ENCODE peak calls at places on chromosome 11, in six cellular contexts. Q, D, M, W, V and A are unnamed samples.

GRCh38 chr11:42311504-42311903 is 852.1 kb upstream of the LRRC4C start:
- DNase-seq in W (no peak), V (no peak), D (no peak), M (no peak), Q (no peak), A (no peak)

GRCh38 chr11:115408036-115408911 is 95.9 kb downstream of the CADM1 start:
- DNase-seq in W (no peak), Q (no peak), D (no peak), M (no peak), V (no peak), A (no peak)

GRCh38 chr11:18203723-18204122 is 31.1 kb downstream of the MRGPRX4 start:
- DNase-seq in W (no peak), V (no peak), D (no peak), Q (no peak), M (no peak), A (no peak)

GRCh38 chr11:27319065-27319464 is 44.0 kb downstream of the CCDC34 start:
- DNase-seq in V (no peak), M (no peak), Q (peak; percentile 52), W (no peak), D (no peak), A (no peak)

GRCh38 chr11:130779943-130780342 is 136.3 kb downstream of the SNX19 start:
- DNase-seq in V (no peak), Q (no peak), M (no peak), W (no peak), D (no peak), A (no peak)

GRCh38 chr11:121225402-121225801 is 67.2 kb upstream of the SC5D start:
- DNase-seq in V (no peak), M (no peak), D (no peak), W (no peak), Q (no peak), A (no peak)

GRCh38 chr11:112225753-112226061 is 521 bp upstream of the PTS start:
- DNase-seq in Q (no peak), M (peak; percentile 79), V (no peak), W (no peak), D (no peak), A (no peak)

GRCh38 chr11:2366271-2366670 is 10.8 kb upstream of the CD81 start:
- DNase-seq in Q (no peak), D (no peak), V (no peak), M (no peak), W (no peak), A (peak; percentile 72)

GRCh38 chr11:58933661-58934060 is 5.6 kb upstream of the GLYATL1 start:
- DNase-seq in V (no peak), D (no peak), W (no peak), Q (no peak), M (no peak), A (no peak)

GRCh38 chr11:134536219-134536618 is 124.2 kb upstream of the B3GAT1 start:
- DNase-seq in M (no peak), Q (no peak), W (no peak), V (peak; percentile 40), D (no peak), A (no peak)

GRCh38 chr11:59611570-59612565 is 3.7 kb downstream of the OSBP start:
- DNase-seq in V (no peak), Q (peak; percentile 13), M (peak; percentile 64), D (no peak), W (peak; percentile 30), A (no peak)

GRCh38 chr11:121063728-121064127 is 37.3 kb upstream of the TECTA start:
- DNase-seq in M (no peak), W (no peak), Q (no peak), D (no peak), V (no peak), A (no peak)

GRCh38 chr11:1670928-1671371 is 26.0 kb upstream of the KRTAP5-6 start:
- DNase-seq in V (no peak), W (no peak), M (no peak), Q (no peak), D (no peak), A (peak; percentile 11)

GRCh38 chr11:94792453-94792852 is 24.3 kb downstream of the AMOTL1 start:
- DNase-seq in D (no peak), M (no peak), W (no peak), Q (no peak), V (no peak), A (no peak)

GRCh38 chr11:63613517-63614135 is 607 bp downstream of the PLAAT3 start:
- DNase-seq in M (peak; percentile 38), D (peak; percentile 10), Q (peak; percentile 64), W (no peak), V (peak; percentile 72), A (peak; percentile 63)

GRCh38 chr11:109885006-109885405 is 208.2 kb upstream of the ZC3H12C start:
- DNase-seq in Q (no peak), D (no peak), W (no peak), M (no peak), V (no peak), A (no peak)

GRCh38 chr11:74449369-74449931 is 17.9 kb downstream of the KCNE3 start:
- DNase-seq in D (peak; percentile 5), Q (peak; percentile 94), W (peak; percentile 55), V (no peak), M (peak; percentile 39), A (no peak)

GRCh38 chr11:63459586-63459985 is 31.4 kb downstream of the PLAAT5 start:
- DNase-seq in M (no peak), W (no peak), Q (no peak), D (no peak), V (no peak), A (no peak)

GRCh38 chr11:132408877-132409276 is 1038.5 kb downstream of the NTM start:
- DNase-seq in Q (no peak), W (no peak), M (no peak), V (no peak), D (no peak), A (no peak)

GRCh38 chr11:60852060-60852638 is 3.6 kb downstream of the PTGDR2 start:
- DNase-seq in D (no peak), V (peak; percentile 70), Q (no peak), M (peak; percentile 86), W (no peak), A (no peak)

GRCh38 chr11:129063118-129063517 is 120.4 kb upstream of the TP53AIP1 start:
- DNase-seq in Q (no peak), W (no peak), M (no peak), D (no peak), V (no peak), A (no peak)

DNA sequence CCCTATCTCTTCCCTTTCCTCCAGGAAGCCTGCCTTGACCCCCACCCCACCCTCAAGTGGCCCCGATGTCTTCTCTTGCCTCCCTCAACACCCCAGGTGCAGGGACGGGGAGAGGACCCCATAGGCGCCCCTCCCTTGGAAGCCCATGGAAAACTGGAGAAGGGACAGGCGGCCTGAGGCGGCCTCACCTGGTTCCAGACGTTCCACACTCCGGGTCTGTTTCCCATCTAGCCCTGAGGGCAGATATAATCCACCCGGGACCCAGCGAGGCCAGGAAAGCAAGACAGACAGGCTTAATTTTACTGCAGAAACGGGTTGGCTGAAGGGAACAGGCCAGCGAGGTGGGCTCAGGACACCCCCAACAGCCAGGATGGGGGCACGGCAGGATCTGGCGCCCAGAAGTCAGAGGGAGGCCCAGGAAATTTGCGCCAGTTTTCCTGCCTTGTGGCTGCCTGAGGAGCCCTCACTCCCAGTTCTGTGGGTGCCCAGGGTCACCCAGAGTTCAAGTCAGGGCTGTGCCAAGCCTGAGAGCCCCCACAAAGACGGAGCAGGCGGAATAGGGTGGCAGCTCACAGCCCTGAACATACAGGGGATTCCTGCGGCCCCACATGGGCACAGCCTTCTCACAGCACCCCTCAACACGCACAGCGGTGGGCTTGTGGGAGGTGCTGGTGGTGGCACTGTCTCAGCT is 3.0 kb upstream of the SIGIRR start:
- DNase-seq in W (no peak), D (no peak), V (no peak), M (peak; percentile 8), Q (no peak), A (no peak)
- H3K27me3 ChIP-seq in W (peaks cover 27% of the 10 kb centered on the region), D (no peaks in the 10 kb centered on the region), V (no peaks in the 10 kb centered on the region), M (peaks cover 15% of the 10 kb centered on the region), Q (peaks cover 19% of the 10 kb centered on the region), A (peaks cover 3% of the 10 kb centered on the region)

GRCh38 chr11:20608938-20609337 is 9.5 kb downstream of the SLC6A5 start:
- DNase-seq in W (no peak), M (no peak), D (no peak), V (no peak), Q (no peak), A (no peak)

GRCh38 chr11:20604295-20604803 is 4.9 kb downstream of the SLC6A5 start:
- DNase-seq in V (no peak), Q (no peak), M (no peak), W (no peak), D (no peak), A (no peak)

GRCh38 chr11:20604864-20605601 is 5.6 kb downstream of the SLC6A5 start:
- DNase-seq in W (no peak), D (no peak), Q (no peak), M (no peak), V (no peak), A (no peak)

GRCh38 chr11:20601221-20601914 is 2.0 kb downstream of the SLC6A5 start:
- DNase-seq in D (no peak), Q (no peak), W (no peak), V (no peak), M (no peak), A (no peak)

GRCh38 chr11:20605602-20606091 is 6.2 kb downstream of the SLC6A5 start:
- DNase-seq in Q (no peak), M (no peak), D (no peak), V (no peak), W (no peak), A (no peak)
- H3K27me3 ChIP-seq in Q (peaks cover 93% of the 10 kb centered on the region), M (peaks cover 96% of the 10 kb centered on the region), D (peaks cover 32% of the 10 kb centered on the region), V (no peaks in the 10 kb centered on the region), W (peaks cover 65% of the 10 kb centered on the region), A (peaks cover 81% of the 10 kb centered on the region)

GRCh38 chr11:69700278-69701140 is 3.3 kb downstream of the FGF19 start:
- DNase-seq in Q (peak; percentile 63), V (peak; percentile 82), M (no peak), D (no peak), W (no peak), A (no peak)
- H3K27me3 ChIP-seq in Q (peaks cover 55% of the 10 kb centered on the region), V (no peaks in the 10 kb centered on the region), M (peaks cover 96% of the 10 kb centered on the region), D (peaks cover 26% of the 10 kb centered on the region), W (peaks cover 56% of the 10 kb centered on the region), A (peaks cover 69% of the 10 kb centered on the region)

GRCh38 chr11:44833869-44834452 is 107.2 kb downstream of the TSPAN18 start:
- DNase-seq in D (no peak), M (no peak), V (no peak), Q (no peak), W (no peak), A (peak; percentile 62)
- H3K27me3 ChIP-seq in D (no peaks in the 10 kb centered on the region), M (peaks cover 13% of the 10 kb centered on the region), V (no peaks in the 10 kb centered on the region), Q (peaks cover 34% of the 10 kb centered on the region), W (peaks cover 17% of the 10 kb centered on the region), A (no peaks in the 10 kb centered on the region)